ENCODE peak calls at places on chromosomes 6 and 20, in five cellular contexts. X is sigmoid colon; Y is CD4-positive, CD25-positive, alpha-beta regulatory T cell; P is Peyer's patch; L is mesenchymal stem cell. R is an unnamed sample.

GRCh38 chr6:95577317-95578105 is at the start of gene MANEA:
- DNase-seq in L (peak), Y (peak), X (peak), P (peak), R (peak)

GRCh38 chr6:155523821-155524238 is 68.2 kb upstream of the NOX3 start:
- DNase-seq in L (no peak), P (no peak), X (no peak), Y (no peak), R (no peak)

GRCh38 chr6:5095236-5095635 is 10.1 kb downstream of the PPP1R3G start:
- DNase-seq in P (no peak), Y (no peak), X (no peak), L (peak), R (no peak)

GRCh38 chr6:100343678-100344077 is 121.0 kb downstream of the SIM1 start:
- DNase-seq in L (peak), Y (no peak), P (no peak), X (no peak), R (no peak)

GRCh38 chr6:53464942-53465460 is 79.9 kb downstream of the GCLC start:
- DNase-seq in L (peak), X (peak), Y (no peak), P (no peak), R (peak)

GRCh38 chr20:5745416-5745968 is 4.7 kb upstream of the SHLD1 start:
- DNase-seq in P (no peak), L (no peak), Y (no peak), X (no peak), R (no peak)

GRCh38 chr6:35754452-35755321 is 17.9 kb downstream of the ARMC12 start:
- DNase-seq in P (no peak), Y (no peak), L (no peak), X (no peak), R (no peak)

GRCh38 chr6:90241229-90241873 is 55.3 kb downstream of the BACH2 start:
- DNase-seq in Y (no peak), X (no peak), L (no peak), P (no peak), R (no peak)

GRCh38 chr20:676967-677366 is 1.4 kb upstream of the SCRT2 start:
- DNase-seq in L (no peak), X (no peak), P (no peak), Y (no peak), R (no peak)
- H3K4me3 ChIP-seq in L (no peak), X (no peak), P (no peak), Y (no peak), R (no peak)

GRCh38 chr6:30211899-30212298 is 1.3 kb downstream of the TRIM26 start:
- DNase-seq in P (no peak), X (no peak), L (no peak), Y (no peak), R (no peak)
- H3K4me3 ChIP-seq in P (peak), X (no peak), L (no peak), Y (peak), R (peak)

DNA sequence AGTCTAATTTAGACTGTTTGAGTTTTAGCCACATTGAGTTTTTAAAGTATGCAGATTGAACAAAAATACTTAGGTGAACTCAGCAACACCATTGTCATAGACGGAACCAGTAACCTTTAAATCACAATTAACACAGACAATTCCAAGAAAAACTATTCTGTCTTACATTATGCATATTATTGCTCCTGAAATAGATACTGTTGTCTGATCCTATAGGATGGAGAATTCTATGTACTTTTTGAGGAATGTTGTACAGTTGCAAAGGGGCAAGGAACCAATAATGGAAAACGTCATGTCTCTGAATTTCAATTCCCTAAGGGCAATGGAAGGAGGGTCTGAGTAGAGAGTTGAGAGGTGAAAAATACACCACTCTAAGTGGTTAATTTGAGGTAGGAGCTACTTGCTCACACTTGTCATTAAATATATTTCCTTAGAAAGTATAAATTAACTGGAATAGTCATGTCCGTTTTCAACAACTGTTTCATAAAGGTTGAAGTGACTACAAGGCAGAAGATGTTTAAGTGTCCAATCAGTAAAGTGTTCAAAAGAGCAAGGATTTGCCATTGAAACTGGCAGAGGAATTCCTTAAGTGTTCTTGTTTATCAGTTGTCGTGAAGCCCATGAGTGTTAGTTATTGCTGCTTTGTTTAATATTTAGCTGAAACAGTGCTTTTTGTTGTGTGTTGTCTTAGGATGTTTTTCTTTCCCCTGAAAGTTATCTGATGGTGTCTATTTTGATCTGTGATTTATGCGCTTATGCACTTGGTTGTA is 1.3 kb downstream of the NKAIN2 start:
- DNase-seq in L (no peak), X (no peak), P (no peak), Y (no peak), R (no peak)
- H3K4me3 ChIP-seq in L (no peak), X (no peak), P (no peak), Y (no peak), R (no peak)

GRCh38 chr20:845226-845868 is 11.8 kb downstream of the FAM110A start:
- DNase-seq in P (no peak), X (no peak), L (no peak), Y (no peak), R (peak)
- H3K4me3 ChIP-seq in P (peak), X (no peak), L (no peak), Y (peak), R (peak)

DNA sequence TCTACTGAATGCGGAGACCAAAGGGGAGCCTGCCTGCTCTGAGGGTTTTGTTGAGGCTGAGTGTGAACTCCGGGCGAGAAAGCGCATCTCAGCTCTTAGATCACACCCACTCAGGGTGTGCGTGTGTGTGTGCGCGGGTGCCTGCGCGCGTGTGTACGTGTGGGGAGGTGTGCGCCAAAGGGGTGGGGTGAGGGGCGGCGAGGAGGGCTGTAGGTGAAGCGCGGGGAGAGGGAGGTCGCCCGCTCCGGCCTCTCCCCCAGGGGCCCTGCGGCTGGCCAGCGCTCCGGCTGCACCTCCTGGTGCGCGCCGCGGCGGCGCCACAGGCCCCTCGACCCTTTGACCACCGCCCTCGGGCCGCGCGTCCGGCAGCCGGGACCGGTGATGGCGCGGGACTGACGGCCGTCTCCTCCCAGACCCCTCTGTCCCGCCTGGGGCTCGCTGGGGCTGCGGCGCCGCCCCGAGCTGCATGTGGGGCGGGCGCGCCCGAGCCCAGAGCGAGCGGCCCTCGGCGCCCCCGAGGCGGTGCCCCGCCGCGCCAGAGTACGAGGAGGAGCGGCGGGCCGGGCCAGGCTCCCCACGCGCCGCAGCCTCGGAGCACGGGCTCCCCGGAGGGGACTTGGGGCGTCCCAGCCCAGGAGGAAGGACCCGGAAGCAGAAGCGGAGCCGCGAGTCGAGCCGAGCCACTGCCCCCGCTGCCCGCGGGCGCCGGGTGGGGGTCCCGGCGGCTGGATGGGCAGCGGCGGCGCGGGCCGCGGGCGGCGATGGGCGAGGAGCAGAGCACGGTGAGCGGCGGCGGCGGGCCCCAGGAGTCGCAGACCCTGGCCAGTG is at the start of gene RNF217:
- DNase-seq in X (peak), P (no peak), L (peak), Y (no peak), R (peak)
- H3K4me3 ChIP-seq in X (peak), P (peak), L (peak), Y (no peak), R (peak)

DNA sequence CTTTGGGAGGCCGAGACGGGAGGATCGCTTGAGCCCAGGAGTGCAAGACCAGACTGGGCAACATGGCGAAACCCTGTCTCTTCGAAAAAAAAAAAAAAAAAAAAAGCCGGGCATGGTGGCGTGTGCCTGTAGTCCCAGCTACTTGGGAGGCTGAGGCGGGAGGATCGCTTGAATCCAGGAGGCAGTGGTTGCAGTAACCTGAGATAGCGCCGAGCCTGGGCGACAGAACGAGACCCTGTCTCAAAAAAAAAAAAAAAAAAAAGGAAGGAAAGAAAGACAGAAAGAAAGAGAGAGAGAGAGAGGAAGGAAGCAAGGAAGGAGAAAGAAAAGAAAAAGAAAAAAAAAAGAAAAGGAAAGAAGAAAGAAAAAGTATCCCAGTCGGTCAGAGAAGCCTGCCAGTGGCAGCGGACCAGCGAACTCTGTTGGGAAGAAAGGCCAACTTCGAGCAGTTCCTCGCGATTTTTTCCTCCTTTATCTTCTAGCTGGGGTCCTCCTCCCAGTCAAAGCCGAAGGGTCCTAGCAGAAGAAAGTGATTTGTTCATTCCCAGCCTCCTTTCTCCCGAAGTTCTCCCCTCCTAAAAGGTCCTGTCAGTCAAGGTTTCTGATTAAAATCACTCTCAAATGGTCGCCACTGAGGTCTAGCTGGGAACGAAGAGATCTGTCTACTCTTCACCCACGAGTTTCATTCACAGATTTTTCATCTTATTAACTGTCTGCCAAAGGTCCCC is 2.4 kb upstream of the SYCP2L start:
- DNase-seq in X (no peak), Y (no peak), L (no peak), P (no peak), R (no peak)
- H3K4me3 ChIP-seq in X (no peak), Y (no peak), L (no peak), P (no peak), R (no peak)

GRCh38 chr6:127921982-127922381 is 21.1 kb upstream of the THEMIS start:
- DNase-seq in L (no peak), P (no peak), Y (no peak), X (no peak), R (no peak)

GRCh38 chr6:127923135-127923534 is 22.3 kb upstream of the THEMIS start:
- DNase-seq in X (no peak), P (no peak), Y (no peak), L (no peak), R (no peak)

GRCh38 chr6:127917766-127918165 is 16.9 kb upstream of the THEMIS start:
- DNase-seq in P (no peak), Y (no peak), X (no peak), L (no peak), R (no peak)

GRCh38 chr6:127920804-127921203 is 19.9 kb upstream of the THEMIS start:
- DNase-seq in X (no peak), Y (no peak), L (no peak), P (no peak), R (no peak)

DNA sequence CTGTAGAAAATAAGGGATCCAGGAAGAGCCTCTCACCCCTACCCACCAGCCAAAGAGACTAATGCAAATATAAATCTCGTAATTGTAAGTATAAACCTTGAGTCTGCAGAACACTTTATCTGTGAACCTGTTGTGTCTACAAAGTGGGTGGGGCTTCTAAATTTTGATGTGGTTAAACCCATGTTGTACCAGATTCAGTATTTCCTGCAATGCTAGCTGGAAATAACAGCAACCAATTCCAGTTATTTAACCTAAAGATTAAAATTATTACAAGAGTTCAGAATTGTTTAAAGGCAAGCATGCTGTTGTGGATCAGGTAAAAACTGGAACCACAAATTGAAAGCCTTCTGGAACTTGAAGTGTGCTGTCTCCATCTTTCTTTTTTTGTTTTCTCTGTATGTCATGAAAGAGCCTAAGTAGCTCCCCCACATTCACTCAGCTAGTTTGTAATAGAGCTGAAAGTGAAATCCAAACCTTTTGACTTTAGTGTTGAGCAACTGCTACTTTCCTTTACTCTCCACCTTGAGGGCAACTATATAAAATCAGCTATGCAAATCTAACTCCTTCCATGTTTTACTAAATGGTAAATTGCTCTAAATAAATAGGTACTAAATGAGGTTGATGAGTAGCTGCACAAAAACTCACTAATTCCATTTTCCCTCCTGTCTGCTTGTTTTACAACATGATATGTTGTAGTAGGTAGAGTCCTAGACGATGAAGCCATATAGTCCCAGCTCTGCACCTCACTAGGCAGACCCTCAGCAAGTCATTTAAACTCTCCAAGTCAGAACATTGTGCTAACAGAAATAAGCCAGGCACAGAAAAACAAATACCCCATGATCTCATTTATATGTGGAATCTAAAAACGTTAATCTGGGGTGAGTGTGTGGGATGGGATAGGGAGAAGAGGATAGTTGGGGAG is 17.9 kb upstream of the THEMIS start:
- DNase-seq in P (no peak), X (no peak), Y (no peak), L (no peak), R (no peak)
- H3K4me3 ChIP-seq in P (no peak), X (no peak), Y (peak), L (no peak), R (peak)